ENCODE peak calls at places on chromosomes 7 and 10, in ten cellular contexts. One of them, this sample, is unnamed.
A peak's percentile ranks its signal among the peaks of the same experiment; 100 is the strongest.

GRCh38 chr7:327305-327931 is 37.4 kb downstream of the FOXL3 start:
- DNase-seq in globus pallidus: no peak
- DNase-seq in SHP77: no peak
- DNase-seq in suprapubic skin: no peak
- DNase-seq in head of caudate nucleus: no peak
- DNase-seq in MCF 10A: no peak
- DNase-seq in IMR-90: no peak
- DNase-seq in OCI-LY7: no peak
- DNase-seq in NCI-H524: no peak
- DNase-seq in activated T-cell treated with anti-CD3 and anti-CD28 coated beads for 24 hours: no peak
- DNase-seq in this sample: no peak

GRCh38 chr7:104023100-104023499 is 33.6 kb upstream of the RELN start:
- DNase-seq in globus pallidus: no peak
- DNase-seq in SHP77: no peak
- DNase-seq in suprapubic skin: no peak
- DNase-seq in head of caudate nucleus: no peak
- DNase-seq in MCF 10A: no peak
- DNase-seq in IMR-90: no peak
- DNase-seq in OCI-LY7: no peak
- DNase-seq in NCI-H524: no peak
- DNase-seq in activated T-cell treated with anti-CD3 and anti-CD28 coated beads for 24 hours: no peak
- DNase-seq in this sample: no peak

GRCh38 chr7:123674399-123675091 is 18.9 kb downstream of the LMOD2 start:
- DNase-seq in globus pallidus: peak; percentile 2
- DNase-seq in SHP77: no peak
- DNase-seq in suprapubic skin: no peak
- DNase-seq in head of caudate nucleus: no peak
- DNase-seq in MCF 10A: peak; percentile 70
- DNase-seq in IMR-90: peak; percentile 13
- DNase-seq in OCI-LY7: no peak
- DNase-seq in NCI-H524: no peak
- DNase-seq in activated T-cell treated with anti-CD3 and anti-CD28 coated beads for 24 hours: no peak
- DNase-seq in this sample: peak; percentile 5

GRCh38 chr7:143042821-143043271 is 9.3 kb upstream of the OR6V1 start:
- DNase-seq in globus pallidus: no peak
- DNase-seq in SHP77: no peak
- DNase-seq in suprapubic skin: no peak
- DNase-seq in head of caudate nucleus: no peak
- DNase-seq in MCF 10A: no peak
- DNase-seq in IMR-90: no peak
- DNase-seq in OCI-LY7: no peak
- DNase-seq in NCI-H524: no peak
- DNase-seq in activated T-cell treated with anti-CD3 and anti-CD28 coated beads for 24 hours: no peak
- DNase-seq in this sample: peak; percentile 14

GRCh38 chr10:44981172-44982113 is 2.8 kb upstream of the DEPP1 start:
- DNase-seq in globus pallidus: no peak
- DNase-seq in SHP77: no peak
- DNase-seq in suprapubic skin: peak; percentile 64
- DNase-seq in head of caudate nucleus: peak; percentile 64
- DNase-seq in MCF 10A: peak; percentile 78
- DNase-seq in IMR-90: peak; percentile 92
- DNase-seq in OCI-LY7: no peak
- DNase-seq in NCI-H524: no peak
- DNase-seq in activated T-cell treated with anti-CD3 and anti-CD28 coated beads for 24 hours: no peak
- DNase-seq in this sample: peak; percentile 90

GRCh38 chr10:92531132-92531531 is 42.8 kb downstream of the IDE start:
- DNase-seq in globus pallidus: no peak
- DNase-seq in SHP77: no peak
- DNase-seq in suprapubic skin: no peak
- DNase-seq in head of caudate nucleus: no peak
- DNase-seq in MCF 10A: no peak
- DNase-seq in IMR-90: no peak
- DNase-seq in OCI-LY7: no peak
- DNase-seq in NCI-H524: no peak
- DNase-seq in activated T-cell treated with anti-CD3 and anti-CD28 coated beads for 24 hours: no peak
- DNase-seq in this sample: no peak

GRCh38 chr7:115038158-115038557 is 116.3 kb downstream of the MDFIC start:
- DNase-seq in globus pallidus: no peak
- DNase-seq in SHP77: peak; percentile 37
- DNase-seq in suprapubic skin: no peak
- DNase-seq in head of caudate nucleus: no peak
- DNase-seq in MCF 10A: no peak
- DNase-seq in IMR-90: no peak
- DNase-seq in OCI-LY7: no peak
- DNase-seq in NCI-H524: no peak
- DNase-seq in activated T-cell treated with anti-CD3 and anti-CD28 coated beads for 24 hours: no peak
- DNase-seq in this sample: no peak

GRCh38 chr10:103715430-103715829 is 139.9 kb downstream of the SH3PXD2A start:
- DNase-seq in globus pallidus: no peak
- DNase-seq in SHP77: no peak
- DNase-seq in suprapubic skin: no peak
- DNase-seq in head of caudate nucleus: no peak
- DNase-seq in MCF 10A: peak; percentile 24
- DNase-seq in IMR-90: peak; percentile 95
- DNase-seq in OCI-LY7: no peak
- DNase-seq in NCI-H524: no peak
- DNase-seq in activated T-cell treated with anti-CD3 and anti-CD28 coated beads for 24 hours: no peak
- DNase-seq in this sample: peak; percentile 62

GRCh38 chr10:72229261-72230251 is 13.5 kb upstream of the ASCC1 start:
- DNase-seq in globus pallidus: no peak
- DNase-seq in SHP77: peak; percentile 11
- DNase-seq in suprapubic skin: peak; percentile 32
- DNase-seq in head of caudate nucleus: no peak
- DNase-seq in MCF 10A: peak; percentile 91
- DNase-seq in IMR-90: peak; percentile 18
- DNase-seq in OCI-LY7: no peak
- DNase-seq in NCI-H524: no peak
- DNase-seq in activated T-cell treated with anti-CD3 and anti-CD28 coated beads for 24 hours: no peak
- DNase-seq in this sample: peak; percentile 70

GRCh38 chr7:99459087-99459486 is 6.9 kb downstream of the ATP5MF start:
- DNase-seq in globus pallidus: no peak
- DNase-seq in SHP77: no peak
- DNase-seq in suprapubic skin: no peak
- DNase-seq in head of caudate nucleus: no peak
- DNase-seq in MCF 10A: peak; percentile 36
- DNase-seq in IMR-90: no peak
- DNase-seq in OCI-LY7: peak; percentile 40
- DNase-seq in NCI-H524: no peak
- DNase-seq in activated T-cell treated with anti-CD3 and anti-CD28 coated beads for 24 hours: no peak
- DNase-seq in this sample: peak; percentile 22

GRCh38 chr10:103649654-103650423 is 156.3 kb downstream of the NEURL1 start:
- DNase-seq in globus pallidus: no peak
- DNase-seq in SHP77: no peak
- DNase-seq in suprapubic skin: no peak
- DNase-seq in head of caudate nucleus: no peak
- DNase-seq in MCF 10A: no peak
- DNase-seq in IMR-90: no peak
- DNase-seq in OCI-LY7: peak; percentile 18
- DNase-seq in NCI-H524: no peak
- DNase-seq in activated T-cell treated with anti-CD3 and anti-CD28 coated beads for 24 hours: no peak
- DNase-seq in this sample: no peak

GRCh38 chr7:74215921-74216320 is 6.1 kb downstream of the LAT2 start:
- DNase-seq in globus pallidus: no peak
- DNase-seq in SHP77: no peak
- DNase-seq in suprapubic skin: no peak
- DNase-seq in head of caudate nucleus: no peak
- DNase-seq in MCF 10A: no peak
- DNase-seq in IMR-90: no peak
- DNase-seq in OCI-LY7: no peak
- DNase-seq in NCI-H524: no peak
- DNase-seq in activated T-cell treated with anti-CD3 and anti-CD28 coated beads for 24 hours: no peak
- DNase-seq in this sample: no peak

GRCh38 chr10:116787018-116787674 is 44.8 kb upstream of the HSPA12A start:
- DNase-seq in globus pallidus: no peak
- DNase-seq in SHP77: no peak
- DNase-seq in suprapubic skin: no peak
- DNase-seq in head of caudate nucleus: no peak
- DNase-seq in MCF 10A: no peak
- DNase-seq in IMR-90: no peak
- DNase-seq in OCI-LY7: no peak
- DNase-seq in NCI-H524: no peak
- DNase-seq in activated T-cell treated with anti-CD3 and anti-CD28 coated beads for 24 hours: no peak
- DNase-seq in this sample: no peak

GRCh38 chr7:93856319-93856718 is 34.2 kb downstream of the TFPI2 start:
- DNase-seq in globus pallidus: no peak
- DNase-seq in SHP77: no peak
- DNase-seq in suprapubic skin: no peak
- DNase-seq in head of caudate nucleus: no peak
- DNase-seq in MCF 10A: peak; percentile 0
- DNase-seq in IMR-90: peak; percentile 0
- DNase-seq in OCI-LY7: no peak
- DNase-seq in NCI-H524: no peak
- DNase-seq in activated T-cell treated with anti-CD3 and anti-CD28 coated beads for 24 hours: no peak
- DNase-seq in this sample: peak; percentile 78

GRCh38 chr10:65176994-65177393 is 1655.8 kb downstream of the REEP3 start:
- DNase-seq in globus pallidus: no peak
- DNase-seq in SHP77: no peak
- DNase-seq in suprapubic skin: no peak
- DNase-seq in head of caudate nucleus: no peak
- DNase-seq in MCF 10A: no peak
- DNase-seq in IMR-90: no peak
- DNase-seq in OCI-LY7: no peak
- DNase-seq in NCI-H524: no peak
- DNase-seq in activated T-cell treated with anti-CD3 and anti-CD28 coated beads for 24 hours: no peak
- DNase-seq in this sample: no peak

GRCh38 chr7:11302121-11302520 is 328.4 kb downstream of the PHF14 start:
- DNase-seq in globus pallidus: no peak
- DNase-seq in SHP77: no peak
- DNase-seq in suprapubic skin: no peak
- DNase-seq in head of caudate nucleus: no peak
- DNase-seq in MCF 10A: no peak
- DNase-seq in IMR-90: no peak
- DNase-seq in OCI-LY7: no peak
- DNase-seq in NCI-H524: no peak
- DNase-seq in activated T-cell treated with anti-CD3 and anti-CD28 coated beads for 24 hours: no peak
- DNase-seq in this sample: no peak

GRCh38 chr10:12780634-12781601 is 220.6 kb downstream of the CCDC3 start:
- DNase-seq in globus pallidus: no peak
- DNase-seq in SHP77: no peak
- DNase-seq in suprapubic skin: no peak
- DNase-seq in head of caudate nucleus: peak; percentile 30
- DNase-seq in MCF 10A: no peak
- DNase-seq in IMR-90: peak; percentile 20
- DNase-seq in OCI-LY7: no peak
- DNase-seq in NCI-H524: no peak
- DNase-seq in activated T-cell treated with anti-CD3 and anti-CD28 coated beads for 24 hours: peak; percentile 0
- DNase-seq in this sample: no peak

GRCh38 chr7:26413007-26413691 is 121.5 kb downstream of the SNX10 start:
- DNase-seq in globus pallidus: no peak
- DNase-seq in SHP77: peak; percentile 97
- DNase-seq in suprapubic skin: no peak
- DNase-seq in head of caudate nucleus: no peak
- DNase-seq in MCF 10A: no peak
- DNase-seq in IMR-90: no peak
- DNase-seq in OCI-LY7: no peak
- DNase-seq in NCI-H524: no peak
- DNase-seq in activated T-cell treated with anti-CD3 and anti-CD28 coated beads for 24 hours: no peak
- DNase-seq in this sample: no peak

GRCh38 chr10:91163269-91163708 is 57.2 kb upstream of the PCGF5 start:
- DNase-seq in globus pallidus: no peak
- DNase-seq in SHP77: no peak
- DNase-seq in suprapubic skin: peak; percentile 79
- DNase-seq in head of caudate nucleus: peak; percentile 76
- DNase-seq in MCF 10A: peak; percentile 56
- DNase-seq in IMR-90: peak; percentile 62
- DNase-seq in OCI-LY7: peak; percentile 81
- DNase-seq in NCI-H524: no peak
- DNase-seq in activated T-cell treated with anti-CD3 and anti-CD28 coated beads for 24 hours: peak; percentile 55
- DNase-seq in this sample: peak; percentile 33

GRCh38 chr7:41169307-41169706 is 533.6 kb downstream of the INHBA start:
- DNase-seq in globus pallidus: no peak
- DNase-seq in SHP77: no peak
- DNase-seq in suprapubic skin: no peak
- DNase-seq in head of caudate nucleus: no peak
- DNase-seq in MCF 10A: no peak
- DNase-seq in IMR-90: peak; percentile 36
- DNase-seq in OCI-LY7: no peak
- DNase-seq in NCI-H524: no peak
- DNase-seq in activated T-cell treated with anti-CD3 and anti-CD28 coated beads for 24 hours: no peak
- DNase-seq in this sample: no peak

GRCh38 chr10:114629824-114630430 is 28.1 kb downstream of the ABLIM1 start:
- DNase-seq in globus pallidus: no peak
- DNase-seq in SHP77: no peak
- DNase-seq in suprapubic skin: no peak
- DNase-seq in head of caudate nucleus: no peak
- DNase-seq in MCF 10A: no peak
- DNase-seq in IMR-90: peak; percentile 45
- DNase-seq in OCI-LY7: no peak
- DNase-seq in NCI-H524: no peak
- DNase-seq in activated T-cell treated with anti-CD3 and anti-CD28 coated beads for 24 hours: no peak
- DNase-seq in this sample: no peak

GRCh38 chr10:104680467-104681401 is 39.6 kb downstream of the SORCS3 start:
- DNase-seq in globus pallidus: peak; percentile 72
- DNase-seq in SHP77: no peak
- DNase-seq in suprapubic skin: no peak
- DNase-seq in head of caudate nucleus: peak; percentile 83
- DNase-seq in MCF 10A: no peak
- DNase-seq in IMR-90: no peak
- DNase-seq in OCI-LY7: no peak
- DNase-seq in NCI-H524: no peak
- DNase-seq in activated T-cell treated with anti-CD3 and anti-CD28 coated beads for 24 hours: no peak
- DNase-seq in this sample: peak; percentile 47

GRCh38 chr10:86952106-86952505 is 5.3 kb downstream of the MMRN2 start:
- DNase-seq in globus pallidus: no peak
- DNase-seq in SHP77: no peak
- DNase-seq in suprapubic skin: no peak
- DNase-seq in head of caudate nucleus: no peak
- DNase-seq in MCF 10A: no peak
- DNase-seq in IMR-90: no peak
- DNase-seq in OCI-LY7: no peak
- DNase-seq in NCI-H524: no peak
- DNase-seq in activated T-cell treated with anti-CD3 and anti-CD28 coated beads for 24 hours: no peak
- DNase-seq in this sample: no peak

GRCh38 chr10:79445217-79445707 is at the start of gene ZCCHC24:
- DNase-seq in globus pallidus: no peak
- DNase-seq in SHP77: no peak
- DNase-seq in suprapubic skin: peak; percentile 80
- DNase-seq in head of caudate nucleus: no peak
- DNase-seq in MCF 10A: peak; percentile 46
- DNase-seq in IMR-90: no peak
- DNase-seq in OCI-LY7: peak; percentile 67
- DNase-seq in NCI-H524: no peak
- DNase-seq in activated T-cell treated with anti-CD3 and anti-CD28 coated beads for 24 hours: no peak
- DNase-seq in this sample: no peak

GRCh38 chr7:31074403-31074802 is 22.3 kb downstream of the ADCYAP1R1 start:
- DNase-seq in globus pallidus: no peak
- DNase-seq in SHP77: no peak
- DNase-seq in suprapubic skin: no peak
- DNase-seq in head of caudate nucleus: no peak
- DNase-seq in MCF 10A: no peak
- DNase-seq in IMR-90: no peak
- DNase-seq in OCI-LY7: no peak
- DNase-seq in NCI-H524: peak; percentile 64
- DNase-seq in activated T-cell treated with anti-CD3 and anti-CD28 coated beads for 24 hours: no peak
- DNase-seq in this sample: no peak

GRCh38 chr7:96408881-96409280 is 87.0 kb upstream of the SLC25A13 start:
- DNase-seq in globus pallidus: no peak
- DNase-seq in SHP77: no peak
- DNase-seq in suprapubic skin: no peak
- DNase-seq in head of caudate nucleus: no peak
- DNase-seq in MCF 10A: no peak
- DNase-seq in IMR-90: no peak
- DNase-seq in OCI-LY7: no peak
- DNase-seq in NCI-H524: no peak
- DNase-seq in activated T-cell treated with anti-CD3 and anti-CD28 coated beads for 24 hours: no peak
- DNase-seq in this sample: no peak

GRCh38 chr10:7471720-7472367 is 61.0 kb upstream of the SFMBT2 start:
- DNase-seq in globus pallidus: peak; percentile 57
- DNase-seq in SHP77: no peak
- DNase-seq in suprapubic skin: no peak
- DNase-seq in head of caudate nucleus: no peak
- DNase-seq in MCF 10A: no peak
- DNase-seq in IMR-90: no peak
- DNase-seq in OCI-LY7: peak; percentile 99
- DNase-seq in NCI-H524: no peak
- DNase-seq in activated T-cell treated with anti-CD3 and anti-CD28 coated beads for 24 hours: no peak
- DNase-seq in this sample: no peak

GRCh38 chr10:58701398-58702135 is 188.9 kb downstream of the BICC1 start:
- DNase-seq in globus pallidus: no peak
- DNase-seq in SHP77: no peak
- DNase-seq in suprapubic skin: no peak
- DNase-seq in head of caudate nucleus: no peak
- DNase-seq in MCF 10A: peak; percentile 78
- DNase-seq in IMR-90: peak; percentile 81
- DNase-seq in OCI-LY7: no peak
- DNase-seq in NCI-H524: no peak
- DNase-seq in activated T-cell treated with anti-CD3 and anti-CD28 coated beads for 24 hours: no peak
- DNase-seq in this sample: peak; percentile 23